ENCODE peak calls at places on chromosomes 12 and 14, in four cellular contexts. A is K562, Y is kidney, J is H1. G is an unnamed sample.

GRCh38 chr12:109209082-109209481 is 92.7 kb downstream of the ACACB start:
- DNase-seq in A (no peak), Y (no peak), J (no peak), G (no peak)

GRCh38 chr14:75277796-75278421 is 719 bp upstream of the FOS start:
- DNase-seq in A (no peak), Y (no peak), J (no peak), G (no peak)

GRCh38 chr12:76878899-76879709 is at the start of gene CSRP2:
- DNase-seq in A (peak; percentile 92), Y (peak; percentile 97), J (peak; percentile 90), G (no peak)

GRCh38 chr12:645563-646071 is 17.6 kb downstream of the NINJ2 start:
- DNase-seq in A (no peak), Y (no peak), J (no peak), G (no peak)

GRCh38 chr12:112778400-112778799 is 13.1 kb upstream of the RPH3A start:
- DNase-seq in A (no peak), Y (no peak), J (no peak), G (no peak)

GRCh38 chr12:24244801-24245200 is 295.3 kb upstream of the SOX5 start:
- DNase-seq in A (no peak), Y (no peak), J (no peak), G (no peak)

GRCh38 chr12:105454688-105455087 is 124.2 kb downstream of the C12orf75 start:
- DNase-seq in A (no peak), Y (no peak), J (no peak), G (no peak)

GRCh38 chr14:101862177-101862576 is 100.7 kb downstream of the PPP2R5C start:
- DNase-seq in A (no peak), Y (no peak), J (no peak), G (no peak)

GRCh38 chr12:107079172-107080011 is 14.0 kb downstream of the CRY1 start:
- DNase-seq in A (peak; percentile 20), Y (no peak), J (no peak), G (no peak)

GRCh38 chr12:111259231-111259630 is 109.7 kb downstream of the PHETA1 start:
- DNase-seq in A (no peak), Y (no peak), J (no peak), G (no peak)

GRCh38 chr14:93007225-93007997 is 84.5 kb downstream of the CHGA start:
- DNase-seq in A (no peak), Y (peak; percentile 57), J (no peak), G (no peak)

GRCh38 chr12:59087077-59087673 is 166.9 kb upstream of the LRIG3 start:
- DNase-seq in A (no peak), Y (no peak), J (no peak), G (no peak)

GRCh38 chr12:39736406-39736805 is 116.8 kb upstream of the ABCD2 start:
- DNase-seq in A (no peak), Y (no peak), J (no peak), G (no peak)

GRCh38 chr12:12764824-12765223 is 20.6 kb upstream of the APOLD1 start:
- DNase-seq in A (no peak), Y (no peak), J (no peak), G (no peak)

GRCh38 chr14:75771614-75772013 is 110.6 kb downstream of the TTLL5 start:
- DNase-seq in A (no peak), Y (no peak), J (no peak), G (no peak)

GRCh38 chr14:88069677-88070076 is 64.7 kb downstream of the GPR65 start:
- DNase-seq in A (no peak), Y (no peak), J (no peak), G (no peak)

GRCh38 chr12:1497161-1497560 is 97.2 kb downstream of the FBXL14 start:
- DNase-seq in A (no peak), Y (no peak), J (no peak), G (no peak)

GRCh38 chr14:74733241-74733640 is 20.3 kb downstream of the FCF1 start:
- DNase-seq in A (no peak), Y (no peak), J (no peak), G (no peak)

GRCh38 chr12:22029991-22030390 is 16.0 kb upstream of the CMAS start:
- DNase-seq in A (no peak), Y (no peak), J (no peak), G (no peak)

GRCh38 chr14:57519051-57519450 is 25.4 kb upstream of the CCDC198 start:
- DNase-seq in A (no peak), Y (no peak), J (no peak), G (no peak)

GRCh38 chr14:105858676-105859025 is 332.3 kb downstream of the TMEM121 start:
- DNase-seq in A (no peak), Y (no peak), J (no peak), G (no peak)

GRCh38 chr14:59482471-59483331 is 1.5 kb downstream of the L3HYPDH start:
- DNase-seq in A (peak; percentile 21), Y (no peak), J (no peak), G (no peak)

GRCh38 chr12:96698521-96698920 is 208.5 kb upstream of the NEDD1 start:
- DNase-seq in A (no peak), Y (no peak), J (no peak), G (no peak)

GRCh38 chr12:108649668-108650067 is 16.0 kb upstream of the SELPLG start:
- DNase-seq in A (no peak), Y (no peak), J (no peak), G (no peak)

GRCh38 chr12:28681980-28682379 is 467.1 kb upstream of the FAR2 start:
- DNase-seq in A (no peak), Y (no peak), J (no peak), G (no peak)

GRCh38 chr14:27917896-27918295 is 848.7 kb upstream of the FOXG1 start:
- DNase-seq in A (no peak), Y (peak; percentile 11), J (no peak), G (no peak)

GRCh38 chr12:4324366-4324765 is 3.4 kb downstream of the TIGAR start:
- DNase-seq in A (no peak), Y (peak; percentile 69), J (no peak), G (no peak)

DNA sequence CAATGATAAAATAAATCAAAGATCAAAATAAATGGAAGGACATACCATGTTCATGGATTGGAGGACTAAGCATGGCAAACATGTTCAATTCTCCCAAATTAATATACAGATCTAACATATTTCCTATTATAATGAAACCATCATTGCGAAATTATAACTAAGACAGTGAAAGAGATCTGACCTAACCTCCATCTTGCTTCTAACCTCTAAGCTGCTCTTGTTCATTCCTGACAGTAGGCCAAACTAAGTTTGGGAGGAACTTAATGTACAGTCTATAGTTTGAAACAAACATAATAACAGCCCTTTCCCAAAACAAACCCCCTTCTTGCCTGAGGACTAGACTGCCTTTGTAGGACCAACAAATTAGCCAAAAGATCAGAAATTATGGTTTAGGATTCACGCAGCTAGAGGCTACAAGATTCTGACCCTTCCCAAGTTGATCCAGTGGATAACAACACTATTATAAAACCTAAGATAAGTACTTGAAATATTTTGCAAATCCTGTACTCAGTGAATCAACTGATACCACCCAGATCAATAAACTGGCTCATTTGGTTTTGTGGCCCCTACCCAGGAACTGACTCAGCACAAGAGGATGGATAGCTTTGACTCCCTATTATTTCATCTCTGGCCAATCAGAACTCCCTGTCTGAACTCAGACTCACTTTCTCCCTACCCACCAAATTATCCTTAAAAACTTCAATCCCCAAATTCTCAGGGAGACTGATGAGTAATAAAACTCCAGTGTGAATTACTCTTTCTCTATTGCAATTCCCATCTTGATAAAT is 41.7 kb upstream of the OR5AU1 start:
- DNase-seq in A (no peak), Y (no peak), J (no peak), G (no peak)
- TF ChIP-seq CTCF in A (no peak), Y (no peak), J (no peak), G (no peak)

DNA sequence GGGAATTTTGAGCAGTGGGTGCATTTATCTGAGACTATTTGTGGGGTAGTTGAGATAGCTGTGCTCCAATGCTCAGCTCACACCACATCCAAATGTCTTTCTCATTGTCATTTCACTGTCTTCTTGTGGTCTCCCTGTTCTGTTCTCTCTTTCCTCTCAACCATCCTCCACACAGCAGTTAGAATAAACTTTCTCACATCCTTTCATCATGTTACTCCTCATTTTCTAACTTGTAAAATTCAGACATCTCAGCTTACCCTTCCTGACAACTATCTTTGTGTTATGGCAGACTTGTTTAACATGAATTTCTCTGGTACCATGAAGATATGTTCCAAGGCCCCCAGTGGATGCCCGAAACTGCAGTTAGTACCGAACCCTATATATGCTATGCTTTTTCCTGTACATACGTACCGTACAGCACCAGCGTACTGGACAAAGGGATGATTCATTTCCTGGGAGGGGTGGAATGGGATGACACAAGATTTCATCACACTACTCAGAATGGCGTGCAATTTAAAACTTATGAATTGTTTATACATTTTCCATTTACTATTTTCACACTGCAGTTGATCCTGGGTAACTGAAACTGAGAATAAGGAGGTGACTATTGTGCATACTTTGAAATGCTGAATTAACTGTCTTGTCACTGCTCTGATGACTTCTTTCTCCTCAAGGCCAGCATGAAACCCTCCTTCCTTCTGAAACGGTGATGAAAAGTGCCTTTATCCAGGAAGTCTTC is 177.1 kb upstream of the SLC38A2 start:
- DNase-seq in A (no peak), Y (no peak), J (no peak), G (no peak)
- H3K4me1 ChIP-seq in A (no peaks in the 10 kb centered on the region), Y (no peaks in the 10 kb centered on the region), J (no peaks in the 10 kb centered on the region), G (peaks cover 31% of the 10 kb centered on the region)

DNA sequence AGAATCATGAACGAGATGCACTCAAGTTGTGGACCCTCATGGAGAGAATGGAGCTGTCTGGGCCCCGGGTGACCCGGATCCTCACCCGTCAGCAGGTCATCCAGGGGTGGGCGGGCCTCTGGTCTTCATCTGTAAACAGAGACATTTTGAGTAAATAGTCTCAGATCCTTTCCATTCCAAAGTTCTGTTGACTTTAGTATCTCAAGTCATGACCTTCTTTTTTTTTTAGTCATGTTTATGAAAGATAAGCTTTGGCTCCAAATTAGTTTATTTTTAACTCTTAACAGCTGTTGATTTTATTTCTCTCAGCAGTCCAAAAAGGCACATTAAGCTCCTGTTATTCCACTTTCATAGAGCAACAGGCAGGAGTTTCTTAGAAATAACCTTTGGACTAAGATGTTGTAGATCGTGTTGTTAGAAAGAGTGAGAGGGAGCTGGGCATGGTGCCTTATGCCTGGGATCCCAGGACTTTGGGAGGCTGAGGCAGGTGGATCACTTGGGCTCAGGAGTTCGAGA is 48.9 kb upstream of the AMN start:
- DNase-seq in A (no peak), Y (no peak), J (no peak), G (no peak)
- H3K27ac ChIP-seq in A (no peak overlapping the region), Y (peak overlapping the region; percentile 43), J (no peak overlapping the region), G (no peak overlapping the region)

DNA sequence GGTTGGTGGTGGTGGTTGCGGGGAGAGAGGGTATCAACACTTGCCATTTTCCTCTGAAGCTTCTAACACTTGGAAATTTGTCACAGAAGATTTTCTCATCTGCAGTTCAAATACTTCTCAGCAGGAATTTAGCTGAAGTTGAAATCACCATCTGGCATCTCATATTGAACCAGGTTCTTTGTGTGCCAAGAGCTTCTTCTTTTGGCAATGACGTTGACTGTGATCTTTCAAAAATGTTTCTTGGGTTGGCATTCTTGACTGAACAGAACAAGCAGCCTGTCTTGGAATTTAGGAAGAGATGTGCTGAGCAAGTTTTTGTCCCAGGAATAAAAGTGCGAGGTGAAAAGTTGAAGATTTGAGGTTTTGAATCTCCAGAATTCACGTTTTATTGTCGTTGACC is 8.7 kb upstream of the NIN start:
- DNase-seq in A (no peak), Y (no peak), J (no peak), G (no peak)
- TF ChIP-seq CTCF in A (no peak), Y (no peak), J (no peak), G (no peak)

GRCh38 chr12:64672925-64673409 is 62.7 kb downstream of the RASSF3 start:
- DNase-seq in A (no peak), Y (peak; percentile 85), J (no peak), G (peak; percentile 57)
- H3K4me1 ChIP-seq in A (peaks cover 36% of the 10 kb centered on the region), Y (peaks cover 11% of the 10 kb centered on the region), J (peaks cover 10% of the 10 kb centered on the region), G (peaks cover 65% of the 10 kb centered on the region)